ENCODE peak calls at places on chromosomes 1 and 21, in five cellular contexts. G, Y, W, I and D are unnamed samples. For H3K9me3, the result is how much of the 10 kb centered on the place peaks cover.

GRCh38 chr1:119674110-119674509 is 26.0 kb upstream of the ZNF697 start:
- DNase-seq in G (no peak), Y (no peak), W (peak), I (no peak), D (no peak)

GRCh38 chr1:81801032-81801833 is 499 bp downstream of the ADGRL2 start:
- DNase-seq in G (peak), Y (no peak), W (peak), I (peak), D (peak)

GRCh38 chr21:44397431-44398031 is 44.1 kb downstream of the TRPM2 start:
- DNase-seq in G (no peak), Y (no peak), W (no peak), I (no peak), D (no peak)

GRCh38 chr1:110477445-110477957 is 26.6 kb downstream of the PROK1 start:
- DNase-seq in G (no peak), Y (no peak), W (no peak), I (no peak), D (peak)

GRCh38 chr1:202639500-202639899 is 70.8 kb downstream of the SYT2 start:
- DNase-seq in G (no peak), Y (no peak), W (no peak), I (no peak), D (no peak)

GRCh38 chr1:230643887-230644286 is 1.6 kb downstream of the COG2 start:
- DNase-seq in G (no peak), Y (no peak), W (peak), I (no peak), D (no peak)

GRCh38 chr1:115158181-115158580 is 68.9 kb upstream of the TSPAN2 start:
- DNase-seq in G (no peak), Y (no peak), W (peak), I (peak), D (peak)

GRCh38 chr1:247293047-247293446 is 37.2 kb downstream of the VN1R5 start:
- DNase-seq in G (no peak), Y (no peak), W (no peak), I (no peak), D (no peak)

GRCh38 chr1:93344484-93344883 is 1.2 kb upstream of the DR1 start:
- DNase-seq in G (no peak), Y (no peak), W (no peak), I (no peak), D (no peak)

GRCh38 chr1:220528049-220528678 is at the start of gene MARK1:
- DNase-seq in G (peak), Y (peak), W (peak), I (peak), D (peak)

GRCh38 chr1:53197301-53198205 is 929 bp downstream of the CPT2 start:
- DNase-seq in G (no peak), Y (peak), W (peak), I (no peak), D (no peak)

GRCh38 chr1:84724128-84724860 is 34.0 kb upstream of the SSX2IP start:
- DNase-seq in G (peak), Y (peak), W (no peak), I (no peak), D (no peak)

GRCh38 chr1:119774746-119775495 is 6.2 kb upstream of the HMGCS2 start:
- DNase-seq in G (no peak), Y (no peak), W (no peak), I (no peak), D (no peak)

GRCh38 chr1:213423041-213423440 is 372.0 kb downstream of the RPS6KC1 start:
- DNase-seq in G (no peak), Y (no peak), W (no peak), I (no peak), D (no peak)

GRCh38 chr1:46159516-46159915 is 15.4 kb upstream of the TSPAN1 start:
- DNase-seq in G (no peak), Y (no peak), W (no peak), I (no peak), D (no peak)

GRCh38 chr1:62436039-62436465 is 797 bp upstream of the USP1 start:
- DNase-seq in G (peak), Y (no peak), W (peak), I (peak), D (no peak)

GRCh38 chr21:7933923-7934322 is 2587.5 kb upstream of the TPTE start:
- DNase-seq in G (no peak), Y (no peak), W (no peak), I (no peak), D (no peak)
- H3K9me3 ChIP-seq in G (under half), Y (under half), W (half or more), I (under half), D (half or more)

GRCh38 chr1:106480629-106481028 is 575.8 kb upstream of the PRMT6 start:
- DNase-seq in G (no peak), Y (no peak), W (no peak), I (no peak), D (no peak)
- H3K9me3 ChIP-seq in G (under half), Y (under half), W (under half), I (under half), D (under half)

DNA sequence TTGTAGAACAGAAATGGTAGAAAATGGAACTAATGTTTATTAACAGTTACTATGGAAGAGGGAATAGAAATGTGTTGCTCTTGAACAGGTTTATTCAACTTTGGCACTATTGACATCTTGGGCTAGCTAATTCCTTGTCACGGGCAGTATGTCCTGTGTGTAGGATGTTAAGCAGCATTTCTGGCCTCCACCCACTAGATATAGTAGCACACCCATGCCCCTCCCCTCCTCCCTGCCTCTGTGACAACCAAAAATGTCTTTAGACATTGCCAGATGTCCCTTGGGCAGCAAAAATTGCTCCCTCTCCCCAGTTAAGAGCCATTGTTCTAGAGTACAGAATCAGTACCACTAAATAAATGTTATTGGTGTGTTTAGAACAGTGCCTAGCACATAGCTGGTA is 91.4 kb upstream of the TPTE start:
- DNase-seq in G (no peak), Y (peak), W (no peak), I (no peak), D (no peak)
- H3K9me3 ChIP-seq in G (half or more), Y (under half), W (under half), I (under half), D (under half)

GRCh38 chr21:40053007-40053406 is 185.8 kb downstream of the PCP4 start:
- DNase-seq in G (no peak), Y (no peak), W (no peak), I (peak), D (peak)
- H3K9me3 ChIP-seq in G (under half), Y (under half), W (under half), I (under half), D (under half)

GRCh38 chr1:203968728-203969127 is 104.2 kb upstream of the SOX13 start:
- DNase-seq in G (no peak), Y (no peak), W (no peak), I (peak), D (no peak)
- H3K9me3 ChIP-seq in G (under half), Y (under half), W (under half), I (under half), D (under half)

DNA sequence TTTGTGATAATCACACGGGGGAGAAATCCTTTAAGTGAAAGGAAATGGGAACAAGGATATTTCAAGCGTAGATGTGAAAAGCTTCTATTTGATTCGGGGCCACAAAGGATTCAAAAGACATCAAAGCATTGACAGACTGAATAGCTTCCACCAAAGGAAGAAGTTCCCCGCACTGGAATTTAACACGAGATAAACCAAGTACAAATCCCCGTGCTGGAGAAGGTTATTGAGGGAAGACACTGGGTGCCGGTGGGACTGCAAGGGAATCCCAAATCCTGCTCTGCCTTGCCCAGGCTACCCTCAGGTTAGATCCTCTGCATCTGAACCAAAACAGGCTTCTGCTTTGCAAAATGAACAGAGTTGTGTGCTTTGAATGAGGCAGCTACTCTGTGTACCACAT is 566.9 kb downstream of the NPHP4 start:
- DNase-seq in G (no peak), Y (no peak), W (no peak), I (no peak), D (no peak)
- H3K9me3 ChIP-seq in G (under half), Y (under half), W (under half), I (under half), D (under half)